ENCODE peak calls at places on chromosomes 1 and 21, in nine cellular contexts. M is ascending aorta, Q is dorsolateral prefrontal cortex, O is stomach, I is left ventricle myocardium inferior, G is A549, N is hepatocyte, Z is AG04450, T is neural progenitor cell. F is an unnamed sample.

GRCh38 chr1:35656148-35656862 is 15.0 kb upstream of the PSMB2 start:
- DNase-seq in M (no peak), Q (no peak), O (no peak), I (no peak), G (no peak), N (no peak), Z (no peak), T (no peak), F (no peak)

GRCh38 chr1:22786719-22787489 is 76.3 kb downstream of the EPHB2 start:
- DNase-seq in M (no peak), Q (no peak), O (no peak), I (no peak), G (no peak), N (no peak), Z (no peak), T (no peak), F (no peak)

GRCh38 chr1:3061981-3062615 is 6.9 kb upstream of the PRDM16 start:
- DNase-seq in M (no peak), Q (peak; percentile 34), O (peak; percentile 25), I (no peak), G (no peak), N (no peak), Z (no peak), T (peak; percentile 41), F (no peak)

GRCh38 chr1:19452221-19452663 is 33.1 kb downstream of the CAPZB start:
- DNase-seq in M (peak; percentile 64), Q (no peak), O (no peak), I (peak; percentile 67), G (no peak), N (no peak), Z (no peak), T (no peak), F (no peak)

GRCh38 chr1:203426870-203427269 is 48.7 kb upstream of the PRELP start:
- DNase-seq in M (no peak), Q (no peak), O (no peak), I (no peak), G (no peak), N (peak; percentile 65), Z (no peak), T (no peak), F (no peak)

GRCh38 chr1:227543283-227544066 is 19.9 kb upstream of the ZNF678 start:
- DNase-seq in M (no peak), Q (no peak), O (no peak), I (no peak), G (no peak), N (no peak), Z (no peak), T (no peak), F (no peak)

GRCh38 chr1:20356850-20357459 is 66.3 kb downstream of the VWA5B1 start:
- DNase-seq in M (no peak), Q (no peak), O (no peak), I (no peak), G (no peak), N (no peak), Z (no peak), T (no peak), F (no peak)

GRCh38 chr1:12706061-12706460 is 9.8 kb upstream of the AADACL3 start:
- DNase-seq in M (no peak), Q (no peak), O (no peak), I (no peak), G (no peak), N (no peak), Z (no peak), T (no peak), F (no peak)

GRCh38 chr1:115829023-115829674 is 11.8 kb downstream of the NHLH2 start:
- DNase-seq in M (no peak), Q (no peak), O (no peak), I (no peak), G (no peak), N (peak; percentile 74), Z (peak; percentile 27), T (no peak), F (no peak)

GRCh38 chr1:4755301-4756183 is 101.1 kb downstream of the AJAP1 start:
- DNase-seq in M (no peak), Q (no peak), O (no peak), I (no peak), G (no peak), N (peak; percentile 17), Z (no peak), T (peak; percentile 67), F (no peak)

GRCh38 chr1:223363057-223363855 is 720 bp downstream of the SUSD4 start:
- DNase-seq in M (no peak), Q (no peak), O (no peak), I (peak; percentile 59), G (peak; percentile 13), N (peak; percentile 28), Z (no peak), T (peak; percentile 61), F (peak; percentile 7)

GRCh38 chr21:26845066-26845749 is at the start of gene ADAMTS1:
- DNase-seq in M (peak; percentile 60), Q (peak; percentile 92), O (peak; percentile 71), I (peak; percentile 92), G (no peak), N (peak; percentile 95), Z (peak; percentile 89), T (peak; percentile 95), F (no peak)

GRCh38 chr1:47160716-47161115 is 23.5 kb downstream of the CYP4A22 start:
- DNase-seq in M (no peak), Q (no peak), O (no peak), I (no peak), G (no peak), N (no peak), Z (no peak), T (no peak), F (no peak)
- H3K27ac ChIP-seq in M (no peak overlapping the region), Q (no peak overlapping the region), O (no peak overlapping the region), I (no peak overlapping the region), G (no peak overlapping the region), N (no peak overlapping the region), Z (no peak overlapping the region), T (no peak overlapping the region), F (no peak overlapping the region)

GRCh38 chr1:14366361-14367018 is 232.0 kb upstream of the KAZN start:
- DNase-seq in M (no peak), Q (no peak), O (no peak), I (peak; percentile 43), G (no peak), N (peak; percentile 56), Z (no peak), T (peak; percentile 60), F (no peak)
- TF ChIP-seq CTCF in M (no peak), Q (no peak), O (no peak), I (no peak), G (no peak), N (no peak), Z (no peak), T (peak; percentile 31), F (no peak)

GRCh38 chr21:31684918-31685317 is 25.4 kb downstream of the SOD1 start:
- DNase-seq in M (no peak), Q (no peak), O (no peak), I (no peak), G (no peak), N (no peak), Z (no peak), T (no peak), F (no peak)
- H3K27ac ChIP-seq in M (no peak overlapping the region), Q (no peak overlapping the region), O (no peak overlapping the region), I (no peak overlapping the region), G (no peak overlapping the region), N (no peak overlapping the region), Z (no peak overlapping the region), T (no peak overlapping the region), F (no peak overlapping the region)

GRCh38 chr1:40344597-40344996 is 27.5 kb upstream of the COL9A2 start:
- DNase-seq in M (peak; percentile 26), Q (no peak), O (peak; percentile 44), I (peak; percentile 36), G (no peak), N (peak; percentile 68), Z (peak; percentile 23), T (no peak), F (no peak)
- TF ChIP-seq CTCF in M (no peak), Q (no peak), O (no peak), I (no peak), G (no peak), N (no peak), Z (no peak), T (no peak), F (no peak)

GRCh38 chr21:42744520-42745445 is 91.4 kb downstream of the PDE9A start:
- DNase-seq in M (no peak), Q (no peak), O (no peak), I (no peak), G (no peak), N (no peak), Z (no peak), T (no peak), F (no peak)

GRCh38 chr21:42746240-42746592 is 92.8 kb downstream of the PDE9A start:
- DNase-seq in M (no peak), Q (no peak), O (no peak), I (no peak), G (no peak), N (no peak), Z (no peak), T (no peak), F (no peak)

GRCh38 chr21:42746593-42747266 is 93.3 kb downstream of the PDE9A start:
- DNase-seq in M (no peak), Q (peak; percentile 32), O (peak; percentile 53), I (peak; percentile 46), G (no peak), N (no peak), Z (no peak), T (no peak), F (peak; percentile 57)

GRCh38 chr21:42747267-42747701 is 93.9 kb downstream of the PDE9A start:
- DNase-seq in M (no peak), Q (no peak), O (no peak), I (no peak), G (no peak), N (no peak), Z (no peak), T (peak; percentile 54), F (no peak)

GRCh38 chr21:42745511-42746239 is 92.3 kb downstream of the PDE9A start:
- DNase-seq in M (no peak), Q (no peak), O (no peak), I (no peak), G (no peak), N (no peak), Z (no peak), T (no peak), F (no peak)
- H3K27ac ChIP-seq in M (no peak overlapping the region), Q (peak overlapping the region; percentile 82), O (peak overlapping the region; percentile 68), I (peak overlapping the region; percentile 53), G (no peak overlapping the region), N (no peak overlapping the region), Z (no peak overlapping the region), T (no peak overlapping the region), F (peak overlapping the region; percentile 76)

GRCh38 chr1:150021191-150021688 is 10.7 kb upstream of the OTUD7B start:
- DNase-seq in M (no peak), Q (no peak), O (peak; percentile 45), I (no peak), G (no peak), N (peak; percentile 74), Z (no peak), T (no peak), F (no peak)
- TF ChIP-seq CTCF in M (no peak), Q (no peak), O (no peak), I (no peak), G (no peak), N (no peak), Z (no peak), T (no peak), F (no peak)